ENCODE peak calls at places on chromosomes 2 and 18, in ten cellular contexts. Z, J, F, X, Y, D, L, W, Q and M are unnamed samples.

GRCh38 chr2:241598061-241598460 is 38.9 kb downstream of the THAP4 start:
- DNase-seq in Y (no peak), X (no peak), Z (no peak), D (no peak), L (no peak), J (peak; percentile 77), W (no peak), F (no peak), Q (no peak), M (no peak)

GRCh38 chr2:64402876-64403275 is 51.1 kb upstream of the LGALSL start:
- DNase-seq in Z (peak; percentile 18), W (no peak), F (no peak), D (peak; percentile 65), J (no peak), Y (no peak), X (no peak), Q (no peak), L (no peak), M (no peak)

GRCh38 chr2:46514738-46515137 is 35.4 kb downstream of the TMEM247 start:
- DNase-seq in F (no peak), X (no peak), J (no peak), D (no peak), Q (no peak), Z (no peak), Y (no peak), W (no peak), L (no peak), M (no peak)

GRCh38 chr2:129905664-129906081 is 73.8 kb upstream of the RAB6C start:
- DNase-seq in Z (no peak), Y (no peak), F (no peak), Q (no peak), X (no peak), W (no peak), D (no peak), J (no peak), L (no peak), M (no peak)

GRCh38 chr2:215505044-215505786 is 69.3 kb upstream of the FN1 start:
- DNase-seq in D (peak; percentile 96), Q (no peak), L (peak; percentile 77), X (no peak), F (no peak), Z (peak; percentile 69), Y (no peak), J (no peak), W (no peak), M (no peak)

GRCh38 chr2:125456851-125457250 is 1199.1 kb upstream of the GYPC start:
- DNase-seq in J (no peak), F (no peak), Q (no peak), L (no peak), Z (no peak), Y (no peak), D (no peak), W (no peak), X (no peak), M (no peak)

GRCh38 chr18:58549814-58550339 is 79.0 kb downstream of the ALPK2 start:
- DNase-seq in D (no peak), W (no peak), F (no peak), X (no peak), Y (no peak), J (no peak), Q (no peak), Z (no peak), L (no peak), M (no peak)

GRCh38 chr2:99609851-99610381 is 120.1 kb upstream of the REV1 start:
- DNase-seq in J (no peak), Z (no peak), X (no peak), L (no peak), Y (no peak), Q (no peak), D (no peak), F (no peak), W (no peak), M (peak; percentile 36)

GRCh38 chr2:217622205-217622621 is 380.6 kb downstream of the TNS1 start:
- DNase-seq in W (no peak), L (no peak), Q (peak; percentile 4), J (no peak), Z (peak; percentile 76), F (peak; percentile 73), Y (peak; percentile 81), X (no peak), D (peak; percentile 10), M (no peak)

GRCh38 chr2:204834716-204835115 is 289.4 kb downstream of the PARD3B start:
- DNase-seq in X (no peak), F (no peak), L (no peak), D (no peak), Y (no peak), J (no peak), Z (no peak), Q (no peak), W (no peak), M (no peak)

GRCh38 chr2:12965540-12966269 is 249.0 kb downstream of the TRIB2 start:
- DNase-seq in X (no peak), W (no peak), L (no peak), J (no peak), Y (no peak), F (no peak), Z (peak; percentile 76), Q (peak; percentile 24), D (peak; percentile 77), M (no peak)

GRCh38 chr2:147273106-147273505 is 571.7 kb upstream of the ACVR2A start:
- DNase-seq in Y (no peak), Q (no peak), Z (no peak), D (no peak), L (no peak), W (no peak), J (no peak), F (no peak), X (no peak), M (peak; percentile 33)

GRCh38 chr2:54456526-54457325 is 599 bp downstream of the SPTBN1 start:
- DNase-seq in X (no peak), J (peak; percentile 72), L (no peak), Z (peak; percentile 45), W (no peak), D (peak; percentile 44), F (peak; percentile 52), Y (peak; percentile 79), Q (no peak), M (no peak)

GRCh38 chr2:45119855-45120254 is 110.6 kb upstream of the SIX2 start:
- DNase-seq in W (no peak), Z (peak; percentile 77), L (peak; percentile 91), Q (peak; percentile 74), Y (no peak), X (peak; percentile 13), F (no peak), J (no peak), D (peak; percentile 78), M (peak; percentile 78)

GRCh38 chr18:52723456-52724065 is 383.6 kb downstream of the DCC start:
- DNase-seq in L (no peak), W (no peak), D (no peak), Q (no peak), J (no peak), F (no peak), Y (peak; percentile 23), Z (peak; percentile 69), X (no peak), M (no peak)

GRCh38 chr2:219293736-219294201 is 14.6 kb downstream of the DNAJB2 start:
- DNase-seq in Q (no peak), X (no peak), Z (no peak), W (no peak), Y (no peak), F (no peak), L (no peak), J (peak; percentile 42), D (no peak), M (no peak)

GRCh38 chr18:48832961-48833700 is 117.6 kb downstream of the SMAD7 start:
- DNase-seq in J (peak; percentile 48), L (no peak), Y (peak; percentile 52), Q (peak; percentile 53), X (peak; percentile 76), D (peak; percentile 76), F (peak; percentile 75), W (no peak), Z (peak; percentile 86), M (no peak)
- H3K4me3 ChIP-seq in J (no peak overlapping the region), L (peak overlapping the region; percentile 26), Y (no peak overlapping the region), Q (no peak overlapping the region), X (no peak overlapping the region), D (no peak overlapping the region), F (no peak overlapping the region), W (peak overlapping the region; percentile 70), Z (no peak overlapping the region), M (peak overlapping the region; percentile 3)

DNA sequence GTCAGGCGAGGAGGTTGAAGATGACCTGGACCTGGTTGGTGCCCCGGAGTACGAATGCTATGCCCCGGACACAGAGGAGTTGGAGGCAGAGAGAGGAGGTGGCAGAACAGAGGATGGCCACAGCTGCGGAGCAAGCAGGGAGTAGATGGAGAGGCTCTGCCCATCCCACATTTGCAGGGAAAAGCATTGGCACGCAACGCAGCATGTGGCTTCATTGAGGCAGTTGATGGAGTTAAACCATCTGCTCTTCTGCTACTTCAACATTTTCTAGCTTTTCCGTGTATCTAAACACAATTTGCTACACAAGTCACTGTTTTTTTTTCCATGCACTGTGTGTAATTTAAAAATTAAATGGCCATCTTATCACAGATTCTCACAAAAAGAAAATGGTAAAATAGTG is 11.8 kb downstream of the RBFA start:
- DNase-seq in X (no peak), Y (no peak), W (no peak), Z (no peak), Q (no peak), D (no peak), L (no peak), J (no peak), F (no peak), M (no peak)
- TF ChIP-seq CTCF in X (no peak), Y (no peak), W (no peak), Z (no peak), Q (no peak), D (no peak), L (no peak), J (no peak), F (no peak), M (no peak)

DNA sequence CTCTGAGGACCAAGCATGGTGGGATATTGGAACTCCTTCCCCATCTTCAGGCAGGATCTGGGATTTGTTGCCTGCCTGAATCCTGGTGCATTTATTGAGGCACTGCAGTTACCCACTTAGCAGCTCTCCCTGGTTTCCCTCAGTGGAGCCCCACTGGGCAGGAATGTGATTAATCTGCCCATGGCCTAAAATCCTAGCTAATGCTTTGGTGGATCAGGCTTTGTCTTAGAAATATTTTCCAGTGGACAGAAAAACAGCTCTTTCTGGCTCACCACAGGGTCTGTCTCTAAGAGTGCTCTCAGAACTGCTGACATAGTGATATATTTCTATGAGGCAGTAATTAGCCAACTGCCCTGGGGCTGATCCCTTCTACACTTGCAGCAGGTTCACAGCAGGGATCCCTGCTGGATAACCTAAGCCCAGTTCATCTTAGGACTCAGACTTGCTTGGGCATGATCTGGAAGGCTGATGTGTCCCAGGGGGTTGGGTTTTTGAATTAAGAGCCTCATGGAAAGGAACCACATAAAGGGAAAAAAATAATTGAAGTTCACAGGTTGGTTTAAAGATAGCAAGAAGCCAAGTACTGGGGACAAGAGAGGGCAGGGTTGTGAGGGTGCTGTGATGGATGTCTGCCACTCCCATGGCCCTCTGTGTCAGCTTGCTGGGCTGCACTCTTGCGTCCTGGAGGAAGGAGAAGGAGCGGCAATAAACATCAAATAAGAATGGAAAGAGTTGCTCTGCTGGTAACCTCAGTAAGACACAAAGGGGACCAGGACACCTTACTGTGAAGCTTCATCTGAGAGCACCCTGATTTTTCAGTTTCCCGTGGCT is 44.2 kb upstream of the ZDBF2 start:
- DNase-seq in D (no peak), X (peak; percentile 69), J (no peak), L (no peak), W (no peak), F (peak; percentile 93), Z (peak; percentile 43), Y (peak; percentile 87), Q (peak; percentile 65), M (no peak)
- H3K4me3 ChIP-seq in D (no peak overlapping the region), X (no peak overlapping the region), J (no peak overlapping the region), L (no peak overlapping the region), W (no peak overlapping the region), F (peak overlapping the region; percentile 26), Z (no peak overlapping the region), Y (no peak overlapping the region), Q (no peak overlapping the region), M (no peak overlapping the region)

GRCh38 chr18:49206717-49207116 is 253.7 kb downstream of the DYM start:
- DNase-seq in W (no peak), J (no peak), Y (no peak), Z (peak; percentile 28), X (no peak), D (peak; percentile 35), L (no peak), F (no peak), Q (no peak), M (no peak)
- TF ChIP-seq CTCF in W (peak; percentile 14), J (no peak), Y (no peak), Z (peak; percentile 38), X (peak; percentile 7), D (peak; percentile 31), L (peak; percentile 39), F (no peak), Q (peak; percentile 36), M (peak; percentile 25)